ENCODE peak calls at places on chromosomes 5 and 9, in six cellular contexts. O, Q, L, G, A and W are unnamed samples.

GRCh38 chr9:128409998-128410397 is 10.7 kb upstream of the CERCAM start:
- DNase-seq in O (no peak), Q (no peak), L (no peak), G (no peak), A (no peak), W (no peak)

GRCh38 chr5:173238312-173239232 is 3.6 kb upstream of the NKX2-5 start:
- DNase-seq in O (no peak), Q (no peak), L (no peak), G (no peak), A (no peak), W (no peak)

GRCh38 chr5:138695781-138696180 is 57.4 kb upstream of the CTNNA1 start:
- DNase-seq in O (no peak), Q (no peak), L (no peak), G (no peak), A (no peak), W (no peak)

GRCh38 chr5:36691993-36692392 is 85.6 kb downstream of the SLC1A3 start:
- DNase-seq in O (no peak), Q (no peak), L (no peak), G (no peak), A (no peak), W (no peak)

GRCh38 chr5:143014017-143014651 is 244.0 kb downstream of the ARHGAP26 start:
- DNase-seq in O (no peak), Q (peak), L (no peak), G (no peak), A (no peak), W (peak)

GRCh38 chr9:68739631-68740174 is 34.7 kb downstream of the PIP5K1B start:
- DNase-seq in O (peak), Q (no peak), L (no peak), G (no peak), A (no peak), W (no peak)

GRCh38 chr5:65873181-65873580 is 53.2 kb upstream of the ERBIN start:
- DNase-seq in O (no peak), Q (no peak), L (no peak), G (no peak), A (no peak), W (no peak)

GRCh38 chr5:32173394-32174010 is 617 bp downstream of the GOLPH3 start:
- DNase-seq in O (peak), Q (peak), L (no peak), G (peak), A (peak), W (peak)

GRCh38 chr5:147403659-147404640 is 105.9 kb downstream of the DPYSL3 start:
- DNase-seq in O (peak), Q (peak), L (peak), G (no peak), A (no peak), W (peak)

GRCh38 chr9:38371495-38371894 is 21.0 kb upstream of the ALDH1B1 start:
- DNase-seq in O (peak), Q (no peak), L (no peak), G (no peak), A (no peak), W (peak)

GRCh38 chr5:54673523-54674225 is 156.1 kb downstream of the SNX18 start:
- DNase-seq in O (no peak), Q (peak), L (no peak), G (no peak), A (no peak), W (no peak)

GRCh38 chr9:136044207-136044970 is 50.7 kb downstream of the NACC2 start:
- DNase-seq in O (no peak), Q (no peak), L (no peak), G (peak), A (no peak), W (no peak)

GRCh38 chr9:97563458-97564135 is 62.1 kb downstream of the TMOD1 start:
- DNase-seq in O (no peak), Q (no peak), L (no peak), G (no peak), A (no peak), W (no peak)

GRCh38 chr5:79173626-79174025 is 62.0 kb downstream of the BHMT start:
- DNase-seq in O (peak), Q (no peak), L (no peak), G (no peak), A (no peak), W (no peak)

GRCh38 chr9:138038244-138038671 is 160.7 kb downstream of the CACNA1B start:
- DNase-seq in O (no peak), Q (no peak), L (no peak), G (peak), A (no peak), W (no peak)

GRCh38 chr5:61379677-61380076 is 47.6 kb downstream of the ZSWIM6 start:
- DNase-seq in O (no peak), Q (no peak), L (no peak), G (no peak), A (no peak), W (no peak)

GRCh38 chr9:88537743-88538055 is 2.7 kb downstream of the NXNL2 start:
- DNase-seq in O (peak), Q (peak), L (peak), G (peak), A (no peak), W (peak)

GRCh38 chr5:123752576-123752975 is 240.6 kb downstream of the CSNK1G3 start:
- DNase-seq in O (peak), Q (no peak), L (peak), G (no peak), A (no peak), W (peak)

GRCh38 chr9:114216976-114217375 is 61.6 kb downstream of the COL27A1 start:
- DNase-seq in O (no peak), Q (no peak), L (no peak), G (no peak), A (no peak), W (no peak)
- TF ChIP-seq CTCF in O (no peak), Q (no peak), L (no peak), G (no peak), A (no peak), W (no peak)

GRCh38 chr5:110869927-110870326 is 131.1 kb downstream of the SLC25A46 start:
- DNase-seq in O (no peak), Q (no peak), L (no peak), G (no peak), A (no peak), W (no peak)

DNA sequence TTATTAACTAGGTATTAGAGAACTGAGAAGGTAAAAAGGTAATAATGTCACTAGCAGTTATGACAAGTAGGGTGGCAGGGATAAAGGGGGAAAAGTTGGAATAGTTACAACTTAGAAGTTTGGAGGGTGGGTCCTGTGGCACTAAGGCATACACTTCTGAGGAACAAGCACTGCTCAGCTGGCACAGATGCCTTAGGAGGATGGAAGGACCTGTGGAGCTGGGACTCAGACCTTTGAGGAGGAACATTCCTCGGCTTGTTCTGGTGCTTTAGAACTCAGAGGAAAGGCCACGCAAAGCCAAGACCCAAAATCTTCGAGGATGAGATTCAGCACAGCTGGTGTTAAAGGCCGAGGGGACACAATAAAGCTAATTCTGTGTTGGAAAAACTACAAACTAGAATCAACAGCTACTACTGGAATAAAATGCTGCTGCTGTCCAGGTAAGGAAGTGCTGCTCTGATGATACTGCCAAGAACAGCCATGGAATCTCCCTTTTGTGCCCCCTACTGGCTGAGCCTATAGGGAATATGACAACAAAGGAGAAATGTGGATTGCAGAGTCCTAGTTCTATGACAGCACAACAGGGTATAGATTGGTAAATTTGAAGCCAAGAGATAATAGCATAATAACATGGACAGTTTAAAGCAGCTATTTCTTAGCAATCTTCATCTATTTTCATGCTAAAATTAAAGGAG is 126.7 kb downstream of the SLC25A46 start:
- DNase-seq in O (peak), Q (no peak), L (no peak), G (no peak), A (no peak), W (no peak)
- TF ChIP-seq CTCF in O (peak), Q (peak), L (peak), G (peak), A (peak), W (no peak)

DNA sequence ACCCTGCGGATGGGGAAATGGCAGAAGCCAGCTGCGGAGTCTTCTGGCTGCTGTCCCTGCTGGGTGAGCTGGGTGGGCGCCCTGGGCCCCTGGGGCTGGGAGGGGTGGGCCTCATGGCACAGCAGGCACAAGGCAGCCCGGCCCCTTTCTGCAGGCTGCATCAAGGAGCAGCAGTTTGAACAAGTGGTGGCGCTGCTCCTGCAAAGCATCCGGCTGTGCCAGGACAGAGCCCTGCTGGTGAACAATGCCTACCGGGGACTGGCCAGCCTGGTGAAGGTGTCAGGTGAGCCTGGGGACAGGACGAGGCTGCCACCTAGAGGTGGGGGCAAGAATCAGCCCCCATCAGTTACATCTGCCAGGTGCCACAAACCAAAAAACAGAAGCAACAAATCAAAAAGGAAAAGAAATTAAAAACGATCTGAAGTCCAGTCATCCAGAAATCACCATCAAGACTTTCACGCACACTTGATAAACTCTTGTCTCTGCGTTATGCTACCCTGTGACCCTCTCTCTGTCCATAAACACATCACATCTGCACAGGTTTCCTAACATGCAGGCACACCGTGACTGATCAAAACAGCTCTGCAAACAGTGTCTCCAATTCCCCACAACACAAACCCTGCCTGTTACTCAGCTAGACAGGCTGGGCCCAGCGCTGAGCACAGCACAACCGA is 13.9 kb downstream of the REXO4 start:
- DNase-seq in O (peak), Q (peak), L (no peak), G (peak), A (no peak), W (no peak)
- TF ChIP-seq CTCF in O (peak), Q (peak), L (peak), G (peak), A (peak), W (peak)

DNA sequence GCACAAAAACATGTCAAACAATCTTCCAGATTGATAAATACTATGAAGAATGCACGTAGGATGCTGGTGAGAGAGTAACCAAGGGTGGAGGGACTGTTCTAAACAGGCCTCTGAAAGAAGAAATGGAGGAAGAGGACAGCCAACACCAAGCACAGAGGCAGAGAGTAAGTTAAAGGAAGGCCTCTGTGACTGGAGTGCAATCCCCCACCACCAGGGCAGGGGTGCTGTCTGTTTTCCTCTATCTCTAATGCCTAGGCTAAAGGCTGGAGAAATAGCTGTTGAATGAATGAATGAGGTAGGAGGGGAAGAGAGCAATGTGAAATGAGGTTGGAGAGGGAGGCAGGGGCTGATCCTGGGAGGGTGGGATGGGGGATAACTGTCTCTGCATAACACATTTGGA is 88.9 kb downstream of the ANKRD55 start:
- DNase-seq in O (no peak), Q (no peak), L (no peak), G (no peak), A (no peak), W (no peak)
- TF ChIP-seq CTCF in O (no peak), Q (no peak), L (no peak), G (no peak), A (no peak), W (no peak)

GRCh38 chr5:141040763-141041426 is 10.3 kb upstream of the PCDHB1 start:
- DNase-seq in O (peak), Q (peak), L (peak), G (peak), A (peak), W (peak)
- TF ChIP-seq CTCF in O (peak), Q (peak), L (peak), G (peak), A (peak), W (peak)

DNA sequence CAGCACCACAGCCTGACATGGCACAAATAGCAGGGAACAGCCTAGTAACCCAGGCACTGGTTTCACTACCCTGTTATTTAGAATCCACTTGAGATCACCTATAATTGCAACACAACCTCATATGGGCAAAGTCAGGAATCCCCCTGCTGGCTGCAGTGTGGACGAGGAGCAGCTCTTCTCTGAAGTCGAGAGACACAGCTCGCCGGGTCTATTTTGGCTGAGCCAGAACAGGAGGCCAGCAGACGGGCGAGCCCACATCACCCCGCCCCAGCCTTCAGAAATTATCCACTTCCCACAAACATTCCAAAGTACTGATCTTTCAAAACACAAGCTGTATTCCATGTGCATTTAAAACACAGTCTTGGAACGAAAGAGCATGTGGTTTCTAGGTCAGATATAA is 179.0 kb downstream of the ROR2 start:
- DNase-seq in O (peak), Q (peak), L (peak), G (peak), A (no peak), W (peak)
- TF ChIP-seq CTCF in O (peak), Q (peak), L (peak), G (no peak), A (no peak), W (peak)

GRCh38 chr5:9617739-9618504 is 12.2 kb downstream of the TAS2R1 start:
- DNase-seq in O (no peak), Q (no peak), L (no peak), G (no peak), A (no peak), W (no peak)
- TF ChIP-seq CTCF in O (no peak), Q (no peak), L (no peak), G (no peak), A (no peak), W (no peak)

GRCh38 chr9:33782395-33783152 is 12.8 kb upstream of the PRSS3 start:
- DNase-seq in O (no peak), Q (no peak), L (no peak), G (no peak), A (no peak), W (no peak)

GRCh38 chr9:33791117-33791516 is 4.2 kb upstream of the PRSS3 start:
- DNase-seq in O (no peak), Q (no peak), L (no peak), G (no peak), A (no peak), W (no peak)

GRCh38 chr9:33781736-33782135 is 13.6 kb upstream of the PRSS3 start:
- DNase-seq in O (no peak), Q (no peak), L (no peak), G (no peak), A (no peak), W (peak)

GRCh38 chr9:33787839-33788238 is 7.5 kb upstream of the PRSS3 start:
- DNase-seq in O (no peak), Q (no peak), L (no peak), G (no peak), A (no peak), W (peak)

GRCh38 chr9:33785914-33786313 is 9.4 kb upstream of the PRSS3 start:
- DNase-seq in O (no peak), Q (no peak), L (no peak), G (no peak), A (no peak), W (no peak)
- TF ChIP-seq CTCF in O (peak), Q (no peak), L (peak), G (peak), A (peak), W (no peak)